ENCODE peak calls at places on chromosomes 4 and X, in ten cellular contexts. N, D, S, A, B, J, O, W, U and T are unnamed samples.

GRCh38 chrX:37776987-37777325 is 2.9 kb upstream of the CYBB start:
- DNase-seq in D (no peak), N (no peak), O (no peak), J (no peak), U (no peak), B (no peak), W (no peak), A (no peak), S (no peak), T (no peak)

GRCh38 chr4:185263419-185263818 is 54.0 kb downstream of the SNX25 start:
- DNase-seq in U (peak; percentile 33), N (no peak), D (no peak), A (no peak), J (no peak), B (no peak), O (no peak), S (no peak), W (no peak), T (no peak)

GRCh38 chrX:7586126-7586525 is 256.8 kb upstream of the VCX start:
- DNase-seq in O (no peak), N (no peak), D (peak; percentile 6), B (no peak), U (no peak), S (no peak), W (no peak), J (no peak), A (peak; percentile 46), T (no peak)

GRCh38 chr4:11399461-11399971 is 29.2 kb downstream of the HS3ST1 start:
- DNase-seq in U (no peak), B (no peak), O (no peak), J (no peak), S (no peak), W (no peak), A (no peak), D (no peak), N (no peak), T (no peak)

GRCh38 chr4:30821891-30822612 is 101.9 kb downstream of the PCDH7 start:
- DNase-seq in O (no peak), B (no peak), S (no peak), D (peak; percentile 33), A (no peak), N (peak; percentile 56), J (no peak), U (no peak), W (no peak), T (no peak)

GRCh38 chr4:84167089-84167488 is 332.0 kb downstream of the NKX6-1 start:
- DNase-seq in S (no peak), U (no peak), D (no peak), O (no peak), A (no peak), W (no peak), N (no peak), J (no peak), B (peak; percentile 62), T (no peak)

GRCh38 chr4:124941267-124941666 is 228.7 kb upstream of the ANKRD50 start:
- DNase-seq in A (no peak), D (no peak), O (no peak), U (no peak), J (no peak), W (no peak), S (no peak), N (peak; percentile 94), B (no peak), T (no peak)

GRCh38 chr4:148954011-148954749 is 512.0 kb upstream of the NR3C2 start:
- DNase-seq in U (no peak), A (no peak), S (no peak), B (no peak), O (no peak), N (peak; percentile 33), J (no peak), D (no peak), W (no peak), T (no peak)

GRCh38 chr4:44447563-44448504 is 775 bp downstream of the KCTD8 start:
- DNase-seq in A (peak; percentile 59), N (peak; percentile 60), D (peak; percentile 41), B (peak; percentile 70), W (no peak), U (no peak), S (no peak), O (no peak), J (peak; percentile 73), T (peak; percentile 25)

GRCh38 chr4:118834960-118835895 is 698 bp downstream of the SEC24D start:
- DNase-seq in W (peak; percentile 25), U (peak; percentile 71), N (peak; percentile 76), A (peak; percentile 82), D (peak; percentile 87), O (peak; percentile 76), J (peak; percentile 77), S (peak; percentile 58), B (peak; percentile 61), T (no peak)

GRCh38 chrX:154126101-154126500 is 17.9 kb upstream of the OPN1LW start:
- DNase-seq in D (no peak), N (no peak), J (no peak), U (no peak), B (no peak), A (no peak), W (no peak), O (no peak), S (no peak), T (no peak)

GRCh38 chr4:32249040-32249439 is 1528.9 kb downstream of the PCDH7 start:
- DNase-seq in O (no peak), D (peak; percentile 0), U (no peak), B (no peak), S (no peak), W (no peak), J (no peak), A (no peak), N (no peak), T (no peak)

GRCh38 chr4:38989487-38989886 is 42.7 kb downstream of the TMEM156 start:
- DNase-seq in J (no peak), N (peak; percentile 30), A (no peak), B (no peak), S (no peak), O (no peak), U (no peak), W (no peak), D (no peak), T (no peak)

GRCh38 chr4:148445071-148445902 is 3.1 kb upstream of the NR3C2 start:
- DNase-seq in W (no peak), S (peak; percentile 89), A (peak; percentile 62), D (no peak), B (peak; percentile 67), O (no peak), J (peak; percentile 73), U (no peak), N (no peak), T (no peak)

GRCh38 chr4:175440776-175441175 is 371.3 kb downstream of the GPM6A start:
- DNase-seq in N (no peak), J (no peak), S (no peak), D (no peak), W (no peak), B (no peak), A (no peak), U (no peak), O (no peak), T (no peak)

GRCh38 chr4:175447006-175447405 is 365.1 kb downstream of the GPM6A start:
- DNase-seq in S (no peak), W (no peak), N (no peak), J (no peak), A (no peak), O (no peak), D (no peak), U (no peak), B (peak; percentile 58), T (no peak)

GRCh38 chr4:175441256-175441655 is 370.8 kb downstream of the GPM6A start:
- DNase-seq in S (no peak), W (no peak), U (no peak), B (no peak), J (no peak), D (no peak), A (no peak), N (no peak), O (no peak), T (no peak)

GRCh38 chr4:175444512-175444911 is 367.6 kb downstream of the GPM6A start:
- DNase-seq in S (no peak), B (no peak), J (no peak), U (no peak), O (no peak), D (no peak), A (no peak), W (no peak), N (no peak), T (no peak)

DNA sequence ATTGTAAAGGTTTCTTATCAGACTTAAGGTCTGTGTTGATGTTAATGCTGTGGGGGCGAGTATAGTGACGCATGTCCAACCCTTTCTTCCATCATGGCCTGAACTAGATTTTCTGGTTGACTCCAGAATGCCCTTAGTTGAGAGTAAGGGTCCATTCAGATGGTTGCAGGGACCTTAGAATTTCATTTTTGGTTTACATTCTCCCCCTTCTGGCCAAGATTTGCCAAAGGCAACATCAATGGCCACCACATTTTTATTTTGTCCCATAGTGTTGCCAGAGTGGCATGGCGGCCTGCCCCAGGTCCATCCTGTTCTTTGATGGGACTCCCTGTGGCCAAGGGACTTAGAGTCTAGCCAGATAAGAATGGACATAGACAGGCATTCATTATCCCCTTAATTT is 368.5 kb downstream of the GPM6A start:
- DNase-seq in O (no peak), W (no peak), D (no peak), A (no peak), U (no peak), B (no peak), J (no peak), N (no peak), S (no peak), T (no peak)
- TF ChIP-seq CTCF in O (peak; percentile 15), W (no peak), D (peak; percentile 16), A (no peak), U (no peak), B (peak; percentile 19), J (no peak), N (no peak), S (no peak), T (no peak)

DNA sequence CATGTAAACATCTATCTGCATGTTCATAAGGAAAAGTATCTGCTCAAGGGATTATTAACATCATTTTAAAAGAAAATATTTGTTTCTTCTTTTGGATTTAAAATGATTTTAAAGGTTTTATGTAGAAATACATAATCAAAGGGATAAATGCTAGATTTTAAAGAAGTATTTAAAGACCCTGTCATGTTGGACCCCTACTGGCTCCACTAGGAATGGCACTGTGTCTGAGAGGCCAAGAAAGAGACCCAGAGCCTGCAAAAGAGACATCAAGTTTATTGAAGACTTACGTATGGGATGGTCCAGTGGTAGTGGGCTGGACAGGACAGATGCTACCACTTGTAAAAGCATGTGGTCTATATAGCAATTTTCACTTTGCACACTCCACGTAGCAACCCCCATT is 78.7 kb upstream of the PCDH18 start:
- DNase-seq in O (no peak), W (no peak), S (no peak), J (peak; percentile 38), N (no peak), U (no peak), A (peak; percentile 33), D (peak; percentile 31), B (peak; percentile 46), T (no peak)
- TF ChIP-seq CTCF in O (peak; percentile 55), W (no peak), S (no peak), J (no peak), N (peak; percentile 51), U (peak; percentile 44), A (peak; percentile 70), D (peak; percentile 61), B (peak; percentile 53), T (peak; percentile 58)

GRCh38 chrX:64570204-64570603 is 175.0 kb upstream of the MTMR8 start:
- DNase-seq in J (no peak), S (no peak), U (no peak), D (no peak), W (no peak), O (no peak), N (no peak), A (peak; percentile 11), B (no peak), T (no peak)
- TF ChIP-seq CTCF in J (no peak), S (no peak), U (no peak), D (no peak), W (no peak), O (no peak), N (peak; percentile 12), A (no peak), B (no peak), T (no peak)

GRCh38 chrX:108735087-108735679 is 1.2 kb downstream of the IRS4 start:
- DNase-seq in B (no peak), W (peak; percentile 49), N (no peak), O (no peak), D (no peak), U (no peak), S (no peak), J (no peak), A (peak; percentile 34), T (no peak)
- TF ChIP-seq CTCF in B (no peak), W (peak; percentile 14), N (peak; percentile 39), O (no peak), D (no peak), U (peak; percentile 15), S (no peak), J (no peak), A (no peak), T (no peak)